ENCODE peak calls at places on chromosomes 13 and 19, in seven cellular contexts. G, M, T, Y, D, B and R are unnamed samples.

GRCh38 chr19:34487651-34488051 is 6.1 kb downstream of the WTIP start:
- DNase-seq in G (no peak), M (no peak), T (no peak), Y (peak), D (no peak), B (no peak), R (no peak)

GRCh38 chr13:77310579-77311279 is 16.2 kb downstream of the MYCBP2 start:
- DNase-seq in G (no peak), M (peak), T (no peak), Y (no peak), D (no peak), B (no peak), R (no peak)

GRCh38 chr13:30481241-30481760 is 15.6 kb upstream of the HMGB1 start:
- DNase-seq in G (no peak), M (no peak), T (no peak), Y (no peak), D (no peak), B (no peak), R (no peak)

GRCh38 chr13:21957833-21958232 is 287.0 kb downstream of the FGF9 start:
- DNase-seq in G (no peak), M (peak), T (no peak), Y (no peak), D (no peak), B (no peak), R (no peak)

GRCh38 chr19:7242601-7243258 is 51.5 kb downstream of the INSR start:
- DNase-seq in G (no peak), M (peak), T (no peak), Y (peak), D (peak), B (no peak), R (peak)

GRCh38 chr19:48881741-48882657 is 9.8 kb downstream of the PPP1R15A start:
- DNase-seq in G (peak), M (no peak), T (peak), Y (no peak), D (peak), B (no peak), R (no peak)

GRCh38 chr13:113651511-113652403 is 6.2 kb downstream of the ATP4B start:
- DNase-seq in G (no peak), M (no peak), T (no peak), Y (peak), D (no peak), B (no peak), R (no peak)

GRCh38 chr19:36225219-36225892 is 10.4 kb downstream of the ZNF146 start:
- DNase-seq in G (no peak), M (peak), T (no peak), Y (peak), D (peak), B (no peak), R (no peak)

GRCh38 chr19:31553112-31553843 is 204.0 kb upstream of the TSHZ3 start:
- DNase-seq in G (no peak), M (no peak), T (no peak), Y (no peak), D (no peak), B (no peak), R (no peak)

GRCh38 chr13:94050686-94051085 is 428.8 kb downstream of the DCT start:
- DNase-seq in G (no peak), M (no peak), T (no peak), Y (no peak), D (no peak), B (no peak), R (no peak)

GRCh38 chr19:41882568-41883462 is at the start of gene ARHGEF1:
- DNase-seq in G (no peak), M (peak), T (peak), Y (peak), D (peak), B (no peak), R (no peak)

GRCh38 chr13:28707629-28708427 is 10.9 kb downstream of the SLC46A3 start:
- DNase-seq in G (no peak), M (peak), T (no peak), Y (no peak), D (peak), B (no peak), R (no peak)

GRCh38 chr13:110197041-110197440 is 109.9 kb downstream of the COL4A1 start:
- DNase-seq in G (no peak), M (peak), T (no peak), Y (no peak), D (peak), B (no peak), R (no peak)

GRCh38 chr13:73971481-73971880 is 162.7 kb downstream of the KLF12 start:
- DNase-seq in G (no peak), M (peak), T (no peak), Y (no peak), D (no peak), B (no peak), R (no peak)

GRCh38 chr19:56838930-56839664 is 1.4 kb downstream of the PEG3 start:
- DNase-seq in G (no peak), M (peak), T (no peak), Y (no peak), D (no peak), B (peak), R (no peak)

GRCh38 chr13:43434185-43434584 is 352.6 kb downstream of the ENOX1 start:
- DNase-seq in G (no peak), M (no peak), T (no peak), Y (no peak), D (no peak), B (no peak), R (no peak)

GRCh38 chr13:43432948-43433347 is 353.8 kb downstream of the ENOX1 start:
- DNase-seq in G (no peak), M (peak), T (no peak), Y (no peak), D (no peak), B (no peak), R (no peak)

GRCh38 chr13:43431279-43431678 is 355.5 kb downstream of the ENOX1 start:
- DNase-seq in G (no peak), M (peak), T (no peak), Y (no peak), D (no peak), B (no peak), R (no peak)

GRCh38 chr13:43428545-43429287 is 358.1 kb downstream of the ENOX1 start:
- DNase-seq in G (no peak), M (no peak), T (no peak), Y (no peak), D (peak), B (no peak), R (no peak)

DNA sequence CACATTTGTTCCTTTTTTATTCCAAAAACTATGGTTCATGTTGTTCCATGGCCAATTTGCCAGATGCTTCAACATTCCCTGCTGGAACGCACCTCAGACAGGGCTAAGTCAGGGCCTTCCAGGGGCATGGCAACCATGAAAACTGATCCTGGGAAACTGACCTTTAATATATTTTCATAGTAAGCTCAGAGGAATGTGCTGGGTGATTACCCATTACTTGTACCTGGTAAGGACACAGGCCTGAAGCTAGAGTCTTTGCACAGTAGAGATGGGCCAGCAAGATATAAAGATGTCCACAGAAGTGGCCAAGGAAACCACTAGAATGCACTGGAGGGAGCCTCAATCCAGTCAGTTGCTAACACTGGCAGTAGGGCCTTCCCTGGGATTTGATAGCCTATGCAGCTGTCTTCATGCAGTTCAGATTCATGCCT is 353.1 kb downstream of the ENOX1 start:
- DNase-seq in G (no peak), M (peak), T (no peak), Y (no peak), D (no peak), B (no peak), R (peak)
- H2AFZ ChIP-seq in G (no peak), M (no peak), T (no peak), Y (no peak), D (no peak), B (no peak), R (no peak)

DNA sequence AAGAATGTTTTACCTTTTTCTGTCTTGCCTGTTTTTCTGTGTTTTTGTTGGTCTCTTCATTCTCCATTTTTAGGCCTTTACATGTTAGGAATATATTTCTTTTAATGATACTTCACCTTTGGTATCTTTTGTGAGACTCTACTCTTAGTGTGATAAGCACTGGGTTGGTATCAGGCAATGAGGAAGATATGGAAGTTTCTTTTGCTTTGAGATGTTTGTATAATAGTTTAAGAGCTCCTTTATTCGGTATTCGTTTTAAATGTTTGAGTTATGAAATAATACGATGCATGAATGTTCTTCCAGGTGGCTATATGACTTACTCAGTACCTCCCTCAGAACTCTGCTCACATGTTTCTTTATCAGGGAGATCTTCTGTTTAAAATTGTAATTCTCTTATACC is 144.8 kb downstream of the PDS5B start:
- DNase-seq in G (no peak), M (no peak), T (no peak), Y (no peak), D (no peak), B (no peak), R (no peak)
- H3K27ac ChIP-seq in G (no peak), M (no peak), T (no peak), Y (peak), D (no peak), B (no peak), R (no peak)

DNA sequence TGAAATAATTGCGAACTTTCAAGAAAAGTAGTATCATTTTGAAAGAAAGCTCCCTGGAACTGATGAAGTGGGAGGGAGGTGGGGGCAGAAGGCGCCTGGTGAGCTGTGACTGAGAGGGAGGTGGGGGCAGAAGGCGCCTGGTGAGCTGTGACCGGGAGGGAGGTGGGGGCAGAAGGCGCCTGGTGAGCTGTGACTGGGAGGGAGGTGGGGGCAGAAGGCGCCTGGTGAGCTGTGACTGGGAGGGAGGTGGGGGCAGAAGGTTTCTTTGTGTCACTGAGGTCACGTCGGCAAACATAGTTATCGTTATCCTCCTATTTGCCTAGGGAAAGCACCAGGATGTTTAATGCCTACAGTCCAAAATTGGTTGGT is 24.2 kb downstream of the C2CD4C start:
- DNase-seq in G (no peak), M (no peak), T (no peak), Y (no peak), D (no peak), B (no peak), R (no peak)
- H2AFZ ChIP-seq in G (no peak), M (no peak), T (no peak), Y (no peak), D (no peak), B (peak), R (no peak)

DNA sequence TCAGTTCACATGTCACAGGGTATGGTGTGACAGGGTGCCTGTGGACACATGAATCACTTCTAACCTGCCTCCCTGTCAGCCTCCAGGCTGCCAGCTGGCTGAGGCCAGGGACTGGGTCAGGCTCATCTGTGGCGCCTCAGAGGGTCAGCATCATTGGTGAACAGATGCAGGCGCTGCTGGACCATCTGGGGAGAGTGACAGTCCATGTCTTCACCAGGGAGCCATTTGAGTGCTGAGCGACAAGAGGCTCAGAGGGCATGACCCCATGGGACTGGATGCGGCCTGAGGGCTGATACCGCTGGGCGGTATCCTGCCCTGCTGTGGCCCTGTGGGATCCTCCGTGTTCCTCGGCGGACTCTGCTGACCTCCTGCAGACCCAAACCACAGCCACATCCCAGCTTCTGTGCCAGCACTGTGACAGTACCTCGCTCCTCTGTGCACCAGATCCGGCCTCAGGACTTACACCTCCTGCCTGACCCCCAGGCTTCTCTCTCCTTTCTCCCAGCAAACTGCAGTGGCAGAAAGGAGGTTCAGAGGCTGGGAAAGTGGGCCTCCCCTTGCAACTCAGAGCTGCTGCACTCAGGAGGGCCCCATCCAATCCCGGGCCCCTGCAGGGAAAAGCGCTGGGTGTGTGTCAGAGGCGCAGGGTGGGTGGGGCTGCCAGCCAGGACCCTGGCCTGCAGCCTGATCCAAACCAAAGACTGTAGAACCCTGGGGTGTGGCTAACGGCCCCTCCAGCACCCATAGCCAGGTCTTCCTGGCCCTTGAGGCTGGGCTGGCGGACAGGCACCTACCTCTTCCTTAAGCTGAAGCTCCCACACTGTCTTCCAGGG is 10.2 kb downstream of the ACTMAP start:
- DNase-seq in G (no peak), M (no peak), T (peak), Y (no peak), D (no peak), B (no peak), R (no peak)
- H3K27ac ChIP-seq in G (no peak), M (peak), T (no peak), Y (peak), D (no peak), B (no peak), R (no peak)

GRCh38 chr13:45809810-45810394 is 41.7 kb downstream of the SIAH3 start:
- DNase-seq in G (no peak), M (no peak), T (no peak), Y (no peak), D (peak), B (no peak), R (no peak)

GRCh38 chr13:45817833-45818232 is 33.7 kb downstream of the SIAH3 start:
- DNase-seq in G (no peak), M (peak), T (no peak), Y (no peak), D (no peak), B (no peak), R (no peak)

GRCh38 chr13:45807520-45808099 is 43.9 kb downstream of the SIAH3 start:
- DNase-seq in G (peak), M (peak), T (peak), Y (no peak), D (peak), B (peak), R (peak)

GRCh38 chr13:45812599-45813372 is 38.8 kb downstream of the SIAH3 start:
- DNase-seq in G (no peak), M (no peak), T (no peak), Y (no peak), D (no peak), B (no peak), R (no peak)

DNA sequence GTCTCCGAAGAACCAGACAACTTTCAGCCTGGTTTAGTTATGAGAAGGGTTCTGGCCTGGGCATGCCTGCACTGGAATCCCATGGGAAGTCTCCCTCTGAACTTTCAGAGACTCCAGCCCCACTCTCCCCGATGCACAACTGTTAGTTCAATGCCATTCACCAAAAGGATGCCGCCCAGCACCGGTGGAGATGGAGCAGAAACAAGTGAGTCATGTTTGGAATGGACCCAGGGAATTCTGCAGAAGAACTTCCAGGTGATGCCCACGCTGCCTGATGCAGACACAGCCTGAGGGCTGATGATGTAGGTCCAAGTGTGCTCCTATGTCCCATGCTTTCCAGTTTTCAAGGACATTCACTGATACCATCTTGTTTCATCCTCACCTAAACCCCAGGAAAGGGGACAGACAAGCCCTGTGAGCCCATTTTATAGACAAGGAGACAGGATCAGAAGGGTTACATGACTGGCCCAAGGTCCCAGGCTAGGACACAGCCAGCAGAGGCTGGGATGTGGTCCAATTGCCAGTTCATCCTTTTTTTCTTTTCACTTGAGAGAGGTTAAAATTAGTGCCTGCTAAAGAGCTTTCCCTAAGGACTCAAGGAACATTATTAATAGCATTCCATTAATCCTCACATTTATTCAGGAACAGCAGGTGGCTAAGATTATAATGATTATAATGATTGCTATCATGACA is 39.5 kb downstream of the SIAH3 start:
- DNase-seq in G (no peak), M (no peak), T (no peak), Y (no peak), D (no peak), B (no peak), R (no peak)
- H2AFZ ChIP-seq in G (no peak), M (no peak), T (no peak), Y (no peak), D (no peak), B (no peak), R (no peak)